ENCODE peak calls at places on chromosomes 4 and X, in seven cellular contexts. One of them, this sample, is unnamed.
A peak's percentile ranks its signal among the peaks of the same experiment; 100 is the strongest.

GRCh38 chr4:3115637-3116300 is 41.3 kb downstream of the HTT start:
- DNase-seq in psoas muscle: peak; percentile 27
- DNase-seq in ascending aorta: no peak
- DNase-seq in lower lobe of right lung: no peak
- DNase-seq in cardiac muscle cell: no peak
- DNase-seq in adrenal gland: no peak
- DNase-seq in IMR-90: peak; percentile 81
- DNase-seq in this sample: no peak

GRCh38 chr4:77349796-77350195 is 192.8 kb downstream of the CCNG2 start:
- DNase-seq in psoas muscle: no peak
- DNase-seq in ascending aorta: no peak
- DNase-seq in cardiac muscle cell: no peak
- DNase-seq in IMR-90: no peak
- DNase-seq in adrenal gland: no peak
- DNase-seq in lower lobe of right lung: no peak
- DNase-seq in this sample: no peak

GRCh38 chr4:31645211-31645610 is 925.0 kb downstream of the PCDH7 start:
- DNase-seq in cardiac muscle cell: no peak
- DNase-seq in ascending aorta: no peak
- DNase-seq in lower lobe of right lung: no peak
- DNase-seq in psoas muscle: no peak
- DNase-seq in adrenal gland: peak; percentile 15
- DNase-seq in IMR-90: no peak
- DNase-seq in this sample: no peak

GRCh38 chr4:147480891-147481576 is at the start of gene EDNRA:
- DNase-seq in adrenal gland: peak; percentile 10
- DNase-seq in ascending aorta: no peak
- DNase-seq in IMR-90: peak; percentile 68
- DNase-seq in lower lobe of right lung: peak; percentile 51
- DNase-seq in cardiac muscle cell: peak; percentile 63
- DNase-seq in psoas muscle: peak; percentile 25
- DNase-seq in this sample: no peak

GRCh38 chr4:2662598-2662997 is 93.5 kb downstream of the TNIP2 start:
- DNase-seq in ascending aorta: no peak
- DNase-seq in psoas muscle: no peak
- DNase-seq in lower lobe of right lung: no peak
- DNase-seq in cardiac muscle cell: no peak
- DNase-seq in IMR-90: peak; percentile 93
- DNase-seq in adrenal gland: peak; percentile 17
- DNase-seq in this sample: no peak

GRCh38 chr4:83542225-83542624 is 6.3 kb downstream of the GPAT3 start:
- DNase-seq in IMR-90: no peak
- DNase-seq in ascending aorta: no peak
- DNase-seq in lower lobe of right lung: no peak
- DNase-seq in cardiac muscle cell: peak; percentile 25
- DNase-seq in psoas muscle: no peak
- DNase-seq in adrenal gland: no peak
- DNase-seq in this sample: no peak

GRCh38 chr4:3531887-3532713 is at the start of gene LRPAP1:
- DNase-seq in ascending aorta: peak; percentile 65
- DNase-seq in psoas muscle: peak; percentile 92
- DNase-seq in IMR-90: peak; percentile 82
- DNase-seq in lower lobe of right lung: peak; percentile 95
- DNase-seq in adrenal gland: peak; percentile 92
- DNase-seq in cardiac muscle cell: peak; percentile 95
- DNase-seq in this sample: peak; percentile 86

GRCh38 chrX:13661735-13662536 is 9.0 kb downstream of the TCEANC start:
- DNase-seq in IMR-90: no peak
- DNase-seq in psoas muscle: no peak
- DNase-seq in cardiac muscle cell: no peak
- DNase-seq in adrenal gland: no peak
- DNase-seq in ascending aorta: no peak
- DNase-seq in lower lobe of right lung: no peak
- DNase-seq in this sample: no peak

GRCh38 chrX:20285513-20285912 is 18.8 kb upstream of the RPS6KA3 start:
- DNase-seq in cardiac muscle cell: no peak
- DNase-seq in lower lobe of right lung: no peak
- DNase-seq in psoas muscle: no peak
- DNase-seq in IMR-90: peak; percentile 30
- DNase-seq in ascending aorta: no peak
- DNase-seq in adrenal gland: no peak
- DNase-seq in this sample: no peak

GRCh38 chr4:124212835-124213640 is 499.5 kb downstream of the ANKRD50 start:
- DNase-seq in cardiac muscle cell: no peak
- DNase-seq in ascending aorta: no peak
- DNase-seq in psoas muscle: no peak
- DNase-seq in adrenal gland: no peak
- DNase-seq in lower lobe of right lung: no peak
- DNase-seq in IMR-90: peak; percentile 34
- DNase-seq in this sample: no peak

GRCh38 chr4:145278341-145279121 is 98.1 kb upstream of the OTUD4 start:
- DNase-seq in lower lobe of right lung: no peak
- DNase-seq in psoas muscle: no peak
- DNase-seq in IMR-90: peak; percentile 87
- DNase-seq in adrenal gland: no peak
- DNase-seq in ascending aorta: no peak
- DNase-seq in cardiac muscle cell: no peak
- DNase-seq in this sample: no peak

GRCh38 chr4:183924362-183925044 is 19.4 kb downstream of the STOX2 start:
- DNase-seq in lower lobe of right lung: no peak
- DNase-seq in IMR-90: no peak
- DNase-seq in cardiac muscle cell: no peak
- DNase-seq in ascending aorta: no peak
- DNase-seq in psoas muscle: no peak
- DNase-seq in adrenal gland: no peak
- DNase-seq in this sample: no peak

GRCh38 chr4:80308466-80308822 is 27.1 kb upstream of the CFAP299 start:
- DNase-seq in psoas muscle: no peak
- DNase-seq in IMR-90: no peak
- DNase-seq in cardiac muscle cell: no peak
- DNase-seq in adrenal gland: no peak
- DNase-seq in ascending aorta: no peak
- DNase-seq in lower lobe of right lung: no peak
- DNase-seq in this sample: no peak

GRCh38 chr4:28481565-28481964 is 1620.9 kb downstream of the STIM2 start:
- DNase-seq in psoas muscle: no peak
- DNase-seq in IMR-90: no peak
- DNase-seq in lower lobe of right lung: no peak
- DNase-seq in adrenal gland: no peak
- DNase-seq in cardiac muscle cell: no peak
- DNase-seq in ascending aorta: no peak
- DNase-seq in this sample: no peak

GRCh38 chrX:2541603-2542002 is 40.8 kb upstream of the DHRSX start:
- DNase-seq in cardiac muscle cell: no peak
- DNase-seq in lower lobe of right lung: no peak
- DNase-seq in IMR-90: no peak
- DNase-seq in ascending aorta: no peak
- DNase-seq in psoas muscle: no peak
- DNase-seq in adrenal gland: no peak
- DNase-seq in this sample: no peak

GRCh38 chr4:73308286-73308685 is 49.7 kb upstream of the ANKRD17 start:
- DNase-seq in ascending aorta: no peak
- DNase-seq in IMR-90: peak; percentile 61
- DNase-seq in psoas muscle: no peak
- DNase-seq in lower lobe of right lung: no peak
- DNase-seq in cardiac muscle cell: no peak
- DNase-seq in adrenal gland: no peak
- DNase-seq in this sample: no peak

GRCh38 chr4:78167510-78167909 is 110.4 kb downstream of the FRAS1 start:
- DNase-seq in adrenal gland: no peak
- DNase-seq in ascending aorta: no peak
- DNase-seq in IMR-90: no peak
- DNase-seq in lower lobe of right lung: no peak
- DNase-seq in cardiac muscle cell: no peak
- DNase-seq in psoas muscle: no peak
- DNase-seq in this sample: no peak

GRCh38 chr4:100289530-100289888 is 99.2 kb upstream of the DDIT4L start:
- DNase-seq in adrenal gland: no peak
- DNase-seq in ascending aorta: no peak
- DNase-seq in IMR-90: no peak
- DNase-seq in cardiac muscle cell: no peak
- DNase-seq in lower lobe of right lung: no peak
- DNase-seq in psoas muscle: no peak
- DNase-seq in this sample: no peak

GRCh38 chr4:74123065-74123728 is 24.2 kb upstream of the CXCL2 start:
- DNase-seq in cardiac muscle cell: no peak
- DNase-seq in adrenal gland: no peak
- DNase-seq in IMR-90: peak; percentile 15
- DNase-seq in lower lobe of right lung: no peak
- DNase-seq in psoas muscle: no peak
- DNase-seq in ascending aorta: no peak
- DNase-seq in this sample: no peak

GRCh38 chrX:69607616-69608015 is 8.3 kb upstream of the EDA start:
- DNase-seq in lower lobe of right lung: no peak
- DNase-seq in adrenal gland: no peak
- DNase-seq in ascending aorta: no peak
- DNase-seq in IMR-90: no peak
- DNase-seq in cardiac muscle cell: no peak
- DNase-seq in psoas muscle: no peak
- DNase-seq in this sample: no peak

GRCh38 chr4:142690764-142691163 is 155.3 kb downstream of the INPP4B start:
- DNase-seq in IMR-90: no peak
- DNase-seq in adrenal gland: no peak
- DNase-seq in lower lobe of right lung: no peak
- DNase-seq in cardiac muscle cell: no peak
- DNase-seq in ascending aorta: no peak
- DNase-seq in psoas muscle: no peak
- DNase-seq in this sample: no peak

GRCh38 chr4:189090174-189090814 is 850.4 kb upstream of the FRG1 start:
- DNase-seq in lower lobe of right lung: no peak
- DNase-seq in adrenal gland: no peak
- DNase-seq in psoas muscle: no peak
- DNase-seq in IMR-90: peak; percentile 45
- DNase-seq in ascending aorta: no peak
- DNase-seq in cardiac muscle cell: peak; percentile 38
- DNase-seq in this sample: no peak

DNA sequence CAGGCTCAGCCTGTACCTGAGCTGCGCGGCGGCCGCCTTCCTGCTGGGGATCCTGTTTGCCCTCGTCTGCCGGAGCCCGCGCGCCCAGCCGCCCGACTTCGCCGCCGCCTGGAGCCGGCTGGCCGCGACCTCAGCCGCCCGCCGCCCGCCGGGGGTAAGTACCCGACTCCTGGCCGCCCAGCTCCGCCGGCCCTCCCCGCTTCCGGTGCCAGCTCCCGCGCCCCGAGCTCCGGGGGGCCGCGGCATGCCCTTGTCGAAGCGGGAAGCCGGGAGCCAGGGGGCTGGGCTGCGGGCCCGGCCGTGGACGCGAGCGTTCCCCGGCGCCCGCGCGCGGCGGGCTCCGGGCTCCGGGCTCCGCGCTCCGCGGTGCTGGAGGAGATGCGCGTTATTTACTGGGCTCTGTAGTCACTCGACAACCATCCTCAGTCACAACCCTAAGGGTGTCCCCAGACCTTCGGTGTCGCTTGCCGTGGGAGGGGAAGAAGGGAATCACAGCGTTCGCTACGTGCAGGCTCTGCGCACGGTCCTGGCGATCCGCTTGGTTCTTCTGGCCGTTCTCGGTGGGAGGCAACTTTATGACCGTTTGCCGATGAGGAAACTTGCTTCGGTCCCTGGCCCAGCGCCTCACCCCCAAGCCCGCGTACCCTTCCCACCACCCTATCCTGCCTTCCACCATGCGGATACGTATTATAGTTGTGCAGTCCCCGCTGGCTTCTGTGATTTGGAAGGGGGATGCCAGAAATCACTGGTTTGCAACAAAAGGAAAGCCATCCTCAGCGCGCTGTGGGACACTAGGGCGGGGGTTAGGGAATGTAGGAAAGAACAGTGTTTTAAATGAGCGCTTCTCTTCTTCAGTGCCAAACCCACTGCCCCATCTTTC is 944 bp downstream of the SNX25 start:
- DNase-seq in IMR-90: peak; percentile 56
- DNase-seq in lower lobe of right lung: peak; percentile 63
- DNase-seq in psoas muscle: peak; percentile 61
- DNase-seq in cardiac muscle cell: peak; percentile 59
- DNase-seq in ascending aorta: no peak
- DNase-seq in adrenal gland: peak; percentile 68
- DNase-seq in this sample: peak; percentile 71
- H3K4me1 ChIP-seq in IMR-90: peaks cover 6% of the 10 kb centered on the region
- H3K4me1 ChIP-seq in lower lobe of right lung: peaks cover 17% of the 10 kb centered on the region
- H3K4me1 ChIP-seq in psoas muscle: peaks cover 14% of the 10 kb centered on the region
- H3K4me1 ChIP-seq in cardiac muscle cell: peaks cover 6% of the 10 kb centered on the region
- H3K4me1 ChIP-seq in ascending aorta: peaks cover 7% of the 10 kb centered on the region
- H3K4me1 ChIP-seq in adrenal gland: peaks cover 21% of the 10 kb centered on the region
- H3K4me1 ChIP-seq in this sample: peaks cover 4% of the 10 kb centered on the region

GRCh38 chr4:576991-577498 is 950 bp upstream of the TMEM271 start:
- DNase-seq in cardiac muscle cell: no peak
- DNase-seq in lower lobe of right lung: no peak
- DNase-seq in IMR-90: no peak
- DNase-seq in psoas muscle: no peak
- DNase-seq in adrenal gland: no peak
- DNase-seq in ascending aorta: no peak
- DNase-seq in this sample: no peak
- H3K27me3 ChIP-seq in cardiac muscle cell: peaks cover 96% of the 10 kb centered on the region
- H3K27me3 ChIP-seq in lower lobe of right lung: peaks cover 67% of the 10 kb centered on the region
- H3K27me3 ChIP-seq in IMR-90: peaks cover 58% of the 10 kb centered on the region
- H3K27me3 ChIP-seq in psoas muscle: peaks cover 64% of the 10 kb centered on the region
- H3K27me3 ChIP-seq in adrenal gland: peaks cover 51% of the 10 kb centered on the region
- H3K27me3 ChIP-seq in ascending aorta: peaks cover 10% of the 10 kb centered on the region
- H3K27me3 ChIP-seq in this sample: peaks cover 36% of the 10 kb centered on the region

GRCh38 chr4:12499693-12500092 is 984.4 kb downstream of the RAB28 start:
- DNase-seq in cardiac muscle cell: no peak
- DNase-seq in ascending aorta: no peak
- DNase-seq in IMR-90: no peak
- DNase-seq in lower lobe of right lung: no peak
- DNase-seq in psoas muscle: no peak
- DNase-seq in adrenal gland: no peak
- DNase-seq in this sample: no peak
- TF ChIP-seq CTCF in cardiac muscle cell: no peak
- TF ChIP-seq CTCF in ascending aorta: no peak
- TF ChIP-seq CTCF in IMR-90: no peak
- TF ChIP-seq CTCF in lower lobe of right lung: no peak
- TF ChIP-seq CTCF in psoas muscle: no peak
- TF ChIP-seq CTCF in adrenal gland: no peak
- TF ChIP-seq CTCF in this sample: no peak

DNA sequence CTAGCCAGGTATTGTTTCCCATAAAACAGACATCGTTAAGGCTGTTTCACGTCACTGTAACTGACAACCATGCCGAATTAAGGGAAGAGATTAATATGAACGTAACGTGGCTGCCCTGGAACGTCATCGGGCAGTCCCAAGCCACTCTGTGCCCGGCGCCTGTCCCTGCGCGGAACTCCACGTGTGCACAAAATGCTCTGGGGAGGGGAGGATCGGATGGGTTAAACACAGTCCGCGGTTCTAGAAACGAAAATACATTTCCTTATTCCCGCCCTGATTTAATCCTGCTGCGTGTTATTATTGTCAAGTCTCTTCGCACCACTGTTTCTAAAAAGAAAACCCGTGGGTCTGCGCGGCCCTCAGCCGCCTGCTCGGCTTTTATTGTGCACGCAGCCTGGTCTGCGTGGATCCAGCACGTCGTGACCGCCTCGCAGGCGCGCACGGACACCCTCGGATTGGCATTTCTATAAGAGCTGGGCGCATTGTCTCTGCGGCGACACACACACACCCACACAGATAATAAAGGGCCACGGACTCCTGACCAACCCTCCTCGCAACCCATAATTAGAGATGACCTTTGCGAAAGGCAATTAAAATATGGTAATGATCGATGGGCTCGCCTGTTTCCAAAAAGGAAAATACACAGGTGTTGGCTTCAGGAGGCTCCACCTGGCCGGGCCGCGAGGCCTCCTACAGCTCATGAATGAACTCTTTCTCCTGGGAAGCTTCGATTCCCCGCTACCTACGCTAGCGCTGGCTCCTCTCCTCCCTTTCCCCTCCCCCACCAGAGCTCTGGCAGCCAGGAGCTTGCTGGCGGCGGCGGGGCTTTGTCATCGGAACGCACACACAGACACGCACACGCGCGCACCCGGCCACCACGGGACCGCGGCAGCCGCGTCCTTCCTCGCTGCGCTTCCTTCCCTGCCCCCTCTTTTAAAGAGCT is 69.8 kb upstream of the BCOR start:
- DNase-seq in IMR-90: no peak
- DNase-seq in psoas muscle: no peak
- DNase-seq in lower lobe of right lung: no peak
- DNase-seq in ascending aorta: no peak
- DNase-seq in adrenal gland: peak; percentile 45
- DNase-seq in cardiac muscle cell: peak; percentile 66
- DNase-seq in this sample: peak; percentile 49
- H3K4me1 ChIP-seq in IMR-90: no peaks in the 10 kb centered on the region
- H3K4me1 ChIP-seq in psoas muscle: peaks cover 15% of the 10 kb centered on the region
- H3K4me1 ChIP-seq in lower lobe of right lung: peaks cover 24% of the 10 kb centered on the region
- H3K4me1 ChIP-seq in ascending aorta: no peaks in the 10 kb centered on the region
- H3K4me1 ChIP-seq in adrenal gland: peaks cover 21% of the 10 kb centered on the region
- H3K4me1 ChIP-seq in cardiac muscle cell: peaks cover 52% of the 10 kb centered on the region
- H3K4me1 ChIP-seq in this sample: no peaks in the 10 kb centered on the region

This sample was measured in Peyer's patch.